ENCODE peak calls at places on chromosomes 3 and 15, in seven cellular contexts. Y is stimulated activated CD4-positive, alpha-beta T cell treated with anti-CD3 and anti-CD28 coated beads, Interleukin-1b, Interleukin-23, amount 100 ng/mL, for 24 hours; Z is T-helper 2 cell; A is astrocyte of the spinal cord; F is stimulated activated CD8-positive, alpha-beta memory T cell treated with anti-CD3 and anti-CD28 coated beads, Interleukin-12 subunit alpha, Interleukin-12 subunit beta, amount 100 ng/mL, for 1 hour; B is activated CD4-positive, alpha-beta T cell treated with anti-CD3 and anti-CD28 coated beads for 24 hours; N is osteoblast. Q is an unnamed sample.

GRCh38 chr3:45666729-45667440 is 22.3 kb upstream of the SACM1L start:
- DNase-seq in Y (no peak), Z (no peak), A (peak), F (no peak), B (no peak), N (peak), Q (no peak)

GRCh38 chr15:68379058-68379758 is 52.8 kb downstream of the ITGA11 start:
- DNase-seq in Y (no peak), Z (no peak), A (no peak), F (no peak), B (no peak), N (no peak), Q (peak)

GRCh38 chr3:114650808-114651207 is 357.0 kb downstream of the TIGIT start:
- DNase-seq in Y (no peak), Z (no peak), A (peak), F (no peak), B (no peak), N (peak), Q (no peak)

GRCh38 chr3:152556731-152557254 is 278.1 kb upstream of the P2RY1 start:
- DNase-seq in Y (no peak), Z (no peak), A (peak), F (no peak), B (no peak), N (peak), Q (no peak)

GRCh38 chr3:46966811-46967210 is 9.7 kb downstream of the CCDC12 start:
- DNase-seq in Y (no peak), Z (no peak), A (no peak), F (no peak), B (no peak), N (no peak), Q (no peak)

GRCh38 chr15:22979069-22979698 is 984 bp downstream of the CYFIP1 start:
- DNase-seq in Y (no peak), Z (no peak), A (peak), F (no peak), B (no peak), N (peak), Q (no peak)

GRCh38 chr15:43293402-43293801 is 26.7 kb upstream of the TGM5 start:
- DNase-seq in Y (no peak), Z (no peak), A (no peak), F (no peak), B (no peak), N (no peak), Q (peak)

GRCh38 chr3:119044593-119044992 is 9.9 kb upstream of the IGSF11 start:
- DNase-seq in Y (no peak), Z (no peak), A (no peak), F (no peak), B (no peak), N (no peak), Q (no peak)

GRCh38 chr3:139758654-139759291 is 81.0 kb upstream of the NMNAT3 start:
- DNase-seq in Y (no peak), Z (no peak), A (peak), F (no peak), B (no peak), N (no peak), Q (no peak)

GRCh38 chr15:68391084-68391483 is 40.9 kb downstream of the ITGA11 start:
- DNase-seq in Y (no peak), Z (no peak), A (no peak), F (no peak), B (no peak), N (no peak), Q (no peak)

GRCh38 chr3:194808709-194809108 is 123.0 kb downstream of the FAM43A start:
- DNase-seq in Y (no peak), Z (no peak), A (peak), F (no peak), B (no peak), N (no peak), Q (no peak)

GRCh38 chr15:29233566-29233965 is 36.1 kb downstream of the NSMCE3 start:
- DNase-seq in Y (no peak), Z (no peak), A (peak), F (no peak), B (no peak), N (no peak), Q (no peak)

GRCh38 chr3:192825657-192826200 is 91.9 kb downstream of the MB21D2 start:
- DNase-seq in Y (no peak), Z (no peak), A (no peak), F (no peak), B (no peak), N (no peak), Q (no peak)

GRCh38 chr3:23002846-23003800 is 200.0 kb upstream of the UBE2E2 start:
- DNase-seq in Y (no peak), Z (no peak), A (peak), F (no peak), B (no peak), N (no peak), Q (no peak)

GRCh38 chr3:190586631-190587000 is 72.7 kb downstream of the IL1RAP start:
- DNase-seq in Y (peak), Z (peak), A (peak), F (no peak), B (peak), N (peak), Q (no peak)

GRCh38 chr3:159144891-159145290 is 343.0 kb downstream of the MFSD1 start:
- DNase-seq in Y (no peak), Z (no peak), A (no peak), F (no peak), B (no peak), N (no peak), Q (no peak)

GRCh38 chr15:35874260-35874905 is 328.4 kb upstream of the DPH6 start:
- DNase-seq in Y (no peak), Z (no peak), A (peak), F (no peak), B (no peak), N (peak), Q (no peak)

GRCh38 chr3:170154569-170155143 is 26.9 kb downstream of the PHC3 start:
- DNase-seq in Y (no peak), Z (no peak), A (no peak), F (no peak), B (no peak), N (peak), Q (no peak)

GRCh38 chr3:88180398-88180999 is 30.7 kb downstream of the C3orf38 start:
- DNase-seq in Y (no peak), Z (no peak), A (peak), F (no peak), B (no peak), N (peak), Q (no peak)

GRCh38 chr3:73727117-73727802 is 102.5 kb upstream of the PDZRN3 start:
- DNase-seq in Y (no peak), Z (no peak), A (peak), F (no peak), B (no peak), N (peak), Q (peak)

GRCh38 chr3:97952280-97952679 is 20.0 kb downstream of the RIOX2 start:
- DNase-seq in Y (no peak), Z (no peak), A (no peak), F (no peak), B (no peak), N (peak), Q (no peak)

GRCh38 chr15:47027322-47027946 is 689.9 kb upstream of the SEMA6D start:
- DNase-seq in Y (no peak), Z (no peak), A (no peak), F (no peak), B (no peak), N (no peak), Q (peak)

GRCh38 chr15:37095993-37096877 is 4.1 kb downstream of the MEIS2 start:
- DNase-seq in Y (no peak), Z (no peak), A (no peak), F (no peak), B (no peak), N (peak), Q (no peak)

GRCh38 chr3:193342551-193342950 is 36.0 kb downstream of the ATP13A5 start:
- DNase-seq in Y (no peak), Z (no peak), A (no peak), F (no peak), B (no peak), N (no peak), Q (no peak)

GRCh38 chr3:58059349-58060321 is 51.4 kb downstream of the FLNB start:
- DNase-seq in Y (no peak), Z (no peak), A (peak), F (no peak), B (no peak), N (no peak), Q (no peak)

GRCh38 chr3:53056442-53056841 is 10.6 kb upstream of the SFMBT1 start:
- DNase-seq in Y (no peak), Z (no peak), A (no peak), F (no peak), B (no peak), N (peak), Q (no peak)

GRCh38 chr3:77147836-77148578 is 108.1 kb downstream of the ROBO2 start:
- DNase-seq in Y (no peak), Z (no peak), A (peak), F (no peak), B (no peak), N (no peak), Q (no peak)

GRCh38 chr3:127670761-127671522 is 1.8 kb upstream of the ABTB1 start:
- DNase-seq in Y (no peak), Z (no peak), A (no peak), F (no peak), B (no peak), N (peak), Q (no peak)

GRCh38 chr3:100913870-100914654 is 79.2 kb downstream of the ABI3BP start:
- DNase-seq in Y (no peak), Z (no peak), A (peak), F (no peak), B (no peak), N (peak), Q (no peak)

GRCh38 chr3:15933439-15934144 is 135.8 kb upstream of the ANKRD28 start:
- DNase-seq in Y (no peak), Z (no peak), A (peak), F (no peak), B (no peak), N (no peak), Q (no peak)

GRCh38 chr3:197363553-197364409 is 65.4 kb upstream of the DLG1 start:
- DNase-seq in Y (no peak), Z (no peak), A (no peak), F (no peak), B (no peak), N (no peak), Q (no peak)

GRCh38 chr3:100265016-100265415 is 4.2 kb downstream of the TBC1D23 start:
- DNase-seq in Y (no peak), Z (no peak), A (no peak), F (no peak), B (no peak), N (no peak), Q (no peak)

Q was measured in H1.